ENCODE peak calls at places on chromosome 9, in nine cellular contexts. L, V, M, B, T, Y, A, G and Q are unnamed samples.

GRCh38 chr9:84744195-84744594 is 74.7 kb downstream of the NTRK2 start:
- DNase-seq in L (no peak), M (no peak), V (no peak), Y (no peak), B (no peak), A (no peak), T (no peak), G (no peak), Q (no peak)

GRCh38 chr9:77848897-77849296 is 182.7 kb downstream of the GNAQ start:
- DNase-seq in M (peak; percentile 77), T (no peak), L (no peak), V (peak; percentile 80), B (no peak), G (no peak), A (no peak), Y (no peak), Q (peak; percentile 24)

GRCh38 chr9:13750061-13750460 is 470.6 kb upstream of the MPDZ start:
- DNase-seq in M (no peak), A (no peak), B (no peak), Y (no peak), L (no peak), V (no peak), G (no peak), T (no peak), Q (no peak)

GRCh38 chr9:114429488-114429887 is 41.7 kb upstream of the AKNA start:
- DNase-seq in T (no peak), G (no peak), B (no peak), A (no peak), L (no peak), V (no peak), Y (no peak), M (no peak), Q (no peak)

GRCh38 chr9:84304166-84304565 is 36.4 kb downstream of the SLC28A3 start:
- DNase-seq in M (no peak), T (no peak), G (no peak), L (no peak), V (no peak), B (no peak), Y (no peak), A (no peak), Q (no peak)

GRCh38 chr9:18255158-18255629 is 218.8 kb upstream of the ADAMTSL1 start:
- DNase-seq in G (peak; percentile 44), T (peak; percentile 72), A (peak; percentile 57), V (peak; percentile 59), M (peak; percentile 80), B (peak; percentile 56), Y (peak; percentile 77), L (peak; percentile 53), Q (peak; percentile 78)

GRCh38 chr9:136847827-136848392 is 1.3 kb upstream of the PHPT1 start:
- DNase-seq in B (peak; percentile 47), Y (peak; percentile 92), L (peak; percentile 47), V (peak; percentile 83), G (peak; percentile 53), T (peak; percentile 84), M (peak; percentile 92), A (peak; percentile 32), Q (peak; percentile 93)

GRCh38 chr9:1001838-1002237 is 25.4 kb downstream of the DMRT3 start:
- DNase-seq in L (no peak), Y (no peak), T (no peak), A (no peak), B (no peak), G (no peak), V (no peak), M (no peak), Q (no peak)

GRCh38 chr9:71986860-71987259 is 73.6 kb downstream of the C9orf57 start:
- DNase-seq in Y (no peak), M (no peak), T (no peak), B (no peak), G (no peak), V (no peak), L (no peak), A (no peak), Q (no peak)

GRCh38 chr9:130034570-130034969 is 8.4 kb downstream of the FNBP1 start:
- DNase-seq in V (no peak), G (no peak), L (no peak), Y (no peak), M (no peak), B (no peak), A (no peak), T (no peak), Q (no peak)

GRCh38 chr9:79447760-79448159 is 124.0 kb upstream of the TLE4 start:
- DNase-seq in Y (no peak), A (no peak), V (no peak), L (no peak), T (no peak), M (no peak), G (no peak), B (no peak), Q (no peak)

GRCh38 chr9:131873891-131874440 is 134.1 kb upstream of the RAPGEF1 start:
- DNase-seq in G (no peak), A (no peak), L (no peak), M (no peak), Y (peak; percentile 38), T (no peak), B (no peak), V (no peak), Q (no peak)

GRCh38 chr9:22990349-22990748 is 543.7 kb downstream of the DMRTA1 start:
- DNase-seq in A (no peak), G (no peak), M (no peak), T (no peak), V (no peak), Y (no peak), B (no peak), L (no peak), Q (no peak)

GRCh38 chr9:2043243-2043642 is 28.1 kb downstream of the SMARCA2 start:
- DNase-seq in A (no peak), G (no peak), V (no peak), B (no peak), M (no peak), T (no peak), Y (no peak), L (no peak), Q (no peak)

GRCh38 chr9:34185778-34186551 is 7.1 kb downstream of the UBAP1 start:
- DNase-seq in V (peak; percentile 56), G (peak; percentile 13), A (no peak), T (no peak), B (peak; percentile 34), L (no peak), Y (no peak), M (no peak), Q (peak; percentile 70)

GRCh38 chr9:116471093-116471906 is 215.8 kb upstream of the TRIM32 start:
- DNase-seq in G (no peak), M (no peak), A (no peak), T (peak; percentile 89), L (peak; percentile 57), Y (no peak), B (no peak), V (peak; percentile 20), Q (no peak)

GRCh38 chr9:107034831-107035230 is 171.9 kb downstream of the ZNF462 start:
- DNase-seq in A (no peak), Y (no peak), T (no peak), G (no peak), V (no peak), M (no peak), L (no peak), B (no peak), Q (no peak)

GRCh38 chr9:126550891-126551351 is 62.8 kb upstream of the LMX1B start:
- DNase-seq in B (no peak), T (no peak), L (no peak), M (no peak), Y (no peak), V (no peak), G (no peak), A (no peak), Q (no peak)

GRCh38 chr9:35229779-35230143 is 68.0 kb downstream of the UNC13B start:
- DNase-seq in M (no peak), T (no peak), A (no peak), L (no peak), G (no peak), Y (no peak), B (no peak), V (no peak), Q (no peak)
- H3K27ac ChIP-seq in M (peak overlapping the region; percentile 84), T (no peak overlapping the region), A (no peak overlapping the region), L (no peak overlapping the region), G (no peak overlapping the region), Y (no peak overlapping the region), B (no peak overlapping the region), V (no peak overlapping the region), Q (no peak overlapping the region)

GRCh38 chr9:128340691-128341434 is 536 bp downstream of the SLC27A4 start:
- DNase-seq in V (no peak), Y (no peak), L (no peak), T (peak; percentile 41), M (no peak), A (no peak), B (no peak), G (peak; percentile 14), Q (no peak)
- H3K27ac ChIP-seq in V (peak overlapping the region; percentile 47), Y (peak overlapping the region; percentile 54), L (peak overlapping the region; percentile 62), T (no peak overlapping the region), M (peak overlapping the region; percentile 73), A (peak overlapping the region; percentile 46), B (peak overlapping the region; percentile 58), G (peak overlapping the region; percentile 69), Q (peak overlapping the region; percentile 76)

DNA sequence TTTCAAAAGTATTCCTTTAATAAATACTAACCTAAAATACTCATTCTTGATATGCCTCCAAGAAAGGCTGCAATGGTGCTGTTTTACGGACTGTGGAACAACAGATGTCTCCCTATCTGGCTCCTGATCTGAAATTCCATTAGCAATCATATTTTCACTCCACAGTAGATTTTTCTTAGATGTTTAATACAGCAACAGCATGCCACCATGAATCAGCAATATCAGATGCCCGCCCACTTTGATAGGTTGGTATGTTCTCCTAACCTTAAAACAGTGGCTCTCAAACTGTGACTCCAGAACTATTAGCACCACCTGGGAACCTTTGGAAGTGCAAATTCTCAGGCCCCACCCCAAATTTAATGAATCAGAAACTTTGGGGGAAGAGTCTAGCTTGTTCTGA is 110.2 kb downstream of the MLLT3 start:
- DNase-seq in G (no peak), V (no peak), Y (no peak), A (no peak), L (no peak), B (no peak), M (no peak), T (no peak), Q (no peak)
- H3K27ac ChIP-seq in G (no peak overlapping the region), V (no peak overlapping the region), Y (no peak overlapping the region), A (no peak overlapping the region), L (no peak overlapping the region), B (no peak overlapping the region), M (no peak overlapping the region), T (no peak overlapping the region), Q (no peak overlapping the region)

GRCh38 chr9:127561491-127562270 is 50.4 kb upstream of the STXBP1 start:
- DNase-seq in M (peak; percentile 86), V (peak; percentile 88), L (peak; percentile 76), T (peak; percentile 79), G (no peak), B (no peak), A (no peak), Y (no peak), Q (peak; percentile 64)

GRCh38 chr9:127563579-127563978 is 48.5 kb upstream of the STXBP1 start:
- DNase-seq in M (no peak), B (no peak), G (no peak), T (no peak), Y (no peak), V (no peak), A (no peak), L (no peak), Q (no peak)

GRCh38 chr9:127562841-127563523 is 49.1 kb upstream of the STXBP1 start:
- DNase-seq in G (no peak), A (no peak), M (no peak), L (no peak), T (no peak), Y (no peak), B (no peak), V (no peak), Q (no peak)

GRCh38 chr9:127565231-127565630 is 46.8 kb upstream of the STXBP1 start:
- DNase-seq in G (no peak), Y (no peak), T (no peak), M (no peak), A (no peak), B (no peak), L (no peak), V (no peak), Q (no peak)

GRCh38 chr9:127562271-127562780 is 49.8 kb upstream of the STXBP1 start:
- DNase-seq in T (no peak), B (no peak), G (no peak), A (no peak), L (no peak), Y (no peak), V (no peak), M (no peak), Q (no peak)
- H3K27ac ChIP-seq in T (no peak overlapping the region), B (no peak overlapping the region), G (no peak overlapping the region), A (no peak overlapping the region), L (peak overlapping the region; percentile 72), Y (no peak overlapping the region), V (peak overlapping the region; percentile 98), M (peak overlapping the region; percentile 66), Q (peak overlapping the region; percentile 78)